ENCODE peak calls at places on chromosomes 13 and 19, in nine cellular contexts. One of them, this sample, is unnamed.

GRCh38 chr19:40567040-40567749 is 9.5 kb upstream of the SHKBP1 start:
- DNase-seq in tibial nerve: no peak
- DNase-seq in colonic mucosa: no peak
- DNase-seq in CD8-positive, alpha-beta T cell: no peak
- DNase-seq in HCT116: no peak
- DNase-seq in Peyer's patch: no peak
- DNase-seq in GM23338: peak; percentile 55
- DNase-seq in thoracic aorta: no peak
- DNase-seq in transverse colon: no peak
- DNase-seq in this sample: no peak

GRCh38 chr19:38142176-38143035 is 81.6 kb downstream of the DPF1 start:
- DNase-seq in tibial nerve: no peak
- DNase-seq in colonic mucosa: peak; percentile 52
- DNase-seq in CD8-positive, alpha-beta T cell: peak; percentile 51
- DNase-seq in HCT116: no peak
- DNase-seq in Peyer's patch: no peak
- DNase-seq in GM23338: peak; percentile 92
- DNase-seq in thoracic aorta: no peak
- DNase-seq in transverse colon: peak; percentile 15
- DNase-seq in this sample: peak; percentile 71

GRCh38 chr13:79662882-79663281 is 181.9 kb downstream of the NDFIP2 start:
- DNase-seq in tibial nerve: no peak
- DNase-seq in colonic mucosa: peak; percentile 21
- DNase-seq in CD8-positive, alpha-beta T cell: no peak
- DNase-seq in HCT116: no peak
- DNase-seq in Peyer's patch: no peak
- DNase-seq in GM23338: peak; percentile 11
- DNase-seq in thoracic aorta: no peak
- DNase-seq in transverse colon: peak; percentile 10
- DNase-seq in this sample: no peak

GRCh38 chr13:53254495-53254894 is 225.9 kb downstream of the OLFM4 start:
- DNase-seq in tibial nerve: no peak
- DNase-seq in colonic mucosa: no peak
- DNase-seq in CD8-positive, alpha-beta T cell: no peak
- DNase-seq in HCT116: no peak
- DNase-seq in Peyer's patch: no peak
- DNase-seq in GM23338: peak; percentile 65
- DNase-seq in thoracic aorta: no peak
- DNase-seq in transverse colon: no peak
- DNase-seq in this sample: peak; percentile 20

GRCh38 chr13:25347156-25347555 is 24.6 kb upstream of the ATP8A2 start:
- DNase-seq in tibial nerve: no peak
- DNase-seq in colonic mucosa: no peak
- DNase-seq in CD8-positive, alpha-beta T cell: no peak
- DNase-seq in HCT116: no peak
- DNase-seq in Peyer's patch: no peak
- DNase-seq in GM23338: peak; percentile 53
- DNase-seq in thoracic aorta: no peak
- DNase-seq in transverse colon: no peak
- DNase-seq in this sample: no peak

GRCh38 chr13:80388506-80388905 is 47.6 kb upstream of the SPRY2 start:
- DNase-seq in tibial nerve: no peak
- DNase-seq in colonic mucosa: no peak
- DNase-seq in CD8-positive, alpha-beta T cell: no peak
- DNase-seq in HCT116: no peak
- DNase-seq in Peyer's patch: no peak
- DNase-seq in GM23338: no peak
- DNase-seq in thoracic aorta: no peak
- DNase-seq in transverse colon: no peak
- DNase-seq in this sample: no peak

GRCh38 chr19:46944918-46945628 is 74.6 kb upstream of the NPAS1 start:
- DNase-seq in tibial nerve: peak; percentile 57
- DNase-seq in colonic mucosa: peak; percentile 53
- DNase-seq in CD8-positive, alpha-beta T cell: no peak
- DNase-seq in HCT116: no peak
- DNase-seq in Peyer's patch: peak; percentile 61
- DNase-seq in GM23338: peak; percentile 78
- DNase-seq in thoracic aorta: peak; percentile 49
- DNase-seq in transverse colon: peak; percentile 46
- DNase-seq in this sample: no peak

GRCh38 chr19:5103061-5103701 is 134.3 kb downstream of the KDM4B start:
- DNase-seq in tibial nerve: peak; percentile 32
- DNase-seq in colonic mucosa: no peak
- DNase-seq in CD8-positive, alpha-beta T cell: no peak
- DNase-seq in HCT116: no peak
- DNase-seq in Peyer's patch: no peak
- DNase-seq in GM23338: no peak
- DNase-seq in thoracic aorta: no peak
- DNase-seq in transverse colon: no peak
- DNase-seq in this sample: no peak

GRCh38 chr19:3338541-3339181 is 27.7 kb upstream of the NFIC start:
- DNase-seq in tibial nerve: no peak
- DNase-seq in colonic mucosa: peak; percentile 84
- DNase-seq in CD8-positive, alpha-beta T cell: peak; percentile 89
- DNase-seq in HCT116: no peak
- DNase-seq in Peyer's patch: peak; percentile 82
- DNase-seq in GM23338: no peak
- DNase-seq in thoracic aorta: no peak
- DNase-seq in transverse colon: peak; percentile 89
- DNase-seq in this sample: no peak

GRCh38 chr19:30172643-30173242 is 199.4 kb upstream of the ZNF536 start:
- DNase-seq in tibial nerve: no peak
- DNase-seq in colonic mucosa: no peak
- DNase-seq in CD8-positive, alpha-beta T cell: no peak
- DNase-seq in HCT116: no peak
- DNase-seq in Peyer's patch: no peak
- DNase-seq in GM23338: no peak
- DNase-seq in thoracic aorta: no peak
- DNase-seq in transverse colon: no peak
- DNase-seq in this sample: no peak

GRCh38 chr19:44748426-44749254 is at the start of gene BCL3:
- DNase-seq in tibial nerve: no peak
- DNase-seq in colonic mucosa: peak; percentile 83
- DNase-seq in CD8-positive, alpha-beta T cell: peak; percentile 79
- DNase-seq in HCT116: no peak
- DNase-seq in Peyer's patch: peak; percentile 91
- DNase-seq in GM23338: peak; percentile 25
- DNase-seq in thoracic aorta: no peak
- DNase-seq in transverse colon: peak; percentile 90
- DNase-seq in this sample: peak; percentile 77

GRCh38 chr19:10356431-10356830 is 17.0 kb upstream of the ICAM3 start:
- DNase-seq in tibial nerve: no peak
- DNase-seq in colonic mucosa: no peak
- DNase-seq in CD8-positive, alpha-beta T cell: no peak
- DNase-seq in HCT116: no peak
- DNase-seq in Peyer's patch: no peak
- DNase-seq in GM23338: no peak
- DNase-seq in thoracic aorta: no peak
- DNase-seq in transverse colon: no peak
- DNase-seq in this sample: no peak

GRCh38 chr13:40377783-40378182 is 288.7 kb downstream of the FOXO1 start:
- DNase-seq in tibial nerve: no peak
- DNase-seq in colonic mucosa: no peak
- DNase-seq in CD8-positive, alpha-beta T cell: no peak
- DNase-seq in HCT116: no peak
- DNase-seq in Peyer's patch: no peak
- DNase-seq in GM23338: no peak
- DNase-seq in thoracic aorta: no peak
- DNase-seq in transverse colon: no peak
- DNase-seq in this sample: no peak

GRCh38 chr19:42113641-42114348 is 18.5 kb downstream of the POU2F2 start:
- DNase-seq in tibial nerve: no peak
- DNase-seq in colonic mucosa: no peak
- DNase-seq in CD8-positive, alpha-beta T cell: no peak
- DNase-seq in HCT116: peak; percentile 64
- DNase-seq in Peyer's patch: no peak
- DNase-seq in GM23338: peak; percentile 65
- DNase-seq in thoracic aorta: no peak
- DNase-seq in transverse colon: no peak
- DNase-seq in this sample: no peak

GRCh38 chr13:79297128-79297527 is 108.9 kb downstream of the RBM26 start:
- DNase-seq in tibial nerve: no peak
- DNase-seq in colonic mucosa: no peak
- DNase-seq in CD8-positive, alpha-beta T cell: no peak
- DNase-seq in HCT116: no peak
- DNase-seq in Peyer's patch: no peak
- DNase-seq in GM23338: no peak
- DNase-seq in thoracic aorta: no peak
- DNase-seq in transverse colon: no peak
- DNase-seq in this sample: no peak

GRCh38 chr13:51873419-51873818 is 11.7 kb downstream of the CCDC70 start:
- DNase-seq in tibial nerve: no peak
- DNase-seq in colonic mucosa: no peak
- DNase-seq in CD8-positive, alpha-beta T cell: no peak
- DNase-seq in HCT116: no peak
- DNase-seq in Peyer's patch: no peak
- DNase-seq in GM23338: no peak
- DNase-seq in thoracic aorta: no peak
- DNase-seq in transverse colon: no peak
- DNase-seq in this sample: no peak

GRCh38 chr13:100666124-100666523 is 8.5 kb downstream of the TMTC4 start:
- DNase-seq in tibial nerve: no peak
- DNase-seq in colonic mucosa: no peak
- DNase-seq in CD8-positive, alpha-beta T cell: peak; percentile 11
- DNase-seq in HCT116: no peak
- DNase-seq in Peyer's patch: no peak
- DNase-seq in GM23338: no peak
- DNase-seq in thoracic aorta: no peak
- DNase-seq in transverse colon: no peak
- DNase-seq in this sample: no peak

GRCh38 chr19:54096642-54097106 is 3.9 kb downstream of the OSCAR start:
- DNase-seq in tibial nerve: no peak
- DNase-seq in colonic mucosa: no peak
- DNase-seq in CD8-positive, alpha-beta T cell: peak; percentile 60
- DNase-seq in HCT116: peak; percentile 19
- DNase-seq in Peyer's patch: peak; percentile 67
- DNase-seq in GM23338: peak; percentile 62
- DNase-seq in thoracic aorta: no peak
- DNase-seq in transverse colon: peak; percentile 42
- DNase-seq in this sample: peak; percentile 57

GRCh38 chr13:33205804-33206221 is 79.7 kb downstream of the STARD13 start:
- DNase-seq in tibial nerve: no peak
- DNase-seq in colonic mucosa: no peak
- DNase-seq in CD8-positive, alpha-beta T cell: no peak
- DNase-seq in HCT116: no peak
- DNase-seq in Peyer's patch: no peak
- DNase-seq in GM23338: peak; percentile 32
- DNase-seq in thoracic aorta: no peak
- DNase-seq in transverse colon: no peak
- DNase-seq in this sample: no peak

DNA sequence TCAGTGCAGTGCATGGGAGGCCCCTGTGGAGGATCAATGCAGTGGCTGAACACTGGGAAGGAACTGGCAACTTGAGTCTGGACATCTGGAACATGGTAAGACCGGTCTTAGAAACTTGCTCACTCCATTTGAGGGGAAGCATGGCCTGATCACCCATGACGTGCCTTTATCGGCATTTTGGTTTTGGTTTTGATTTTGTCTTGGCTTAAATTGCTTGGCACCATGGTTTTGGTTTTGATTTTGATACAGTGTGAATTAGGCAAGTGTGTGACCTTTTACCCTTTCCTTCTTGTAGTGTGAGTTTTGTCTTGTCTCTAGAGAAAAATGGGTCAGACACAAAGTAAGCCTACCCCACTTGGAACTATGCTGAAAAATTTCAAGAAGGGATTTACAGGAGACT is 77.3 kb downstream of the ZNF486 start:
- DNase-seq in tibial nerve: no peak
- DNase-seq in colonic mucosa: no peak
- DNase-seq in CD8-positive, alpha-beta T cell: no peak
- DNase-seq in HCT116: no peak
- DNase-seq in Peyer's patch: no peak
- DNase-seq in GM23338: no peak
- DNase-seq in thoracic aorta: no peak
- DNase-seq in transverse colon: no peak
- DNase-seq in this sample: no peak
- H3K4me3 ChIP-seq in tibial nerve: no peak overlapping the region
- H3K4me3 ChIP-seq in colonic mucosa: no peak overlapping the region
- H3K4me3 ChIP-seq in CD8-positive, alpha-beta T cell: no peak overlapping the region
- H3K4me3 ChIP-seq in HCT116: no peak overlapping the region
- H3K4me3 ChIP-seq in Peyer's patch: no peak overlapping the region
- H3K4me3 ChIP-seq in GM23338: no peak overlapping the region
- H3K4me3 ChIP-seq in thoracic aorta: no peak overlapping the region
- H3K4me3 ChIP-seq in transverse colon: no peak overlapping the region
- H3K4me3 ChIP-seq in this sample: no peak overlapping the region

DNA sequence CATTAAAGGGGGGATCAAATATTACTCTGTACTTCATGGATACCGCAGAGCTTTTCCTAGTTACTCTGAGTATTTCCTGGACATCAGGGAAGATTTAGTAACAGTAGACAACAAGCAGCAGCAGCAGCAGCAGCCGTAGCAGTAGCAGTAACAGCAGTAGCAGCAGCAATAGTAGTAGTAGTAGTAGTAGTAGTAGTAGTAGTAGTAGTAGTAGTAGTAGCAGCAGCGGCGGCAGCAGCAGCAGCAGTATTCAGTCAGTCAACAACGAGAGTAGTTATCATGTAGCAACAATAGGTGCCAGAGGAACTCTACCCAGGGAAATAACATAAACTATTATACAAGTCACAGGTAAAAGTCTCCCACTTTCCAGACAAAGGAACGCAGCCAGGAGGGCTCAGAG is 1.1 kb upstream of the DOCK9 start:
- DNase-seq in tibial nerve: no peak
- DNase-seq in colonic mucosa: no peak
- DNase-seq in CD8-positive, alpha-beta T cell: no peak
- DNase-seq in HCT116: no peak
- DNase-seq in Peyer's patch: no peak
- DNase-seq in GM23338: no peak
- DNase-seq in thoracic aorta: no peak
- DNase-seq in transverse colon: no peak
- DNase-seq in this sample: no peak
- TF ChIP-seq CTCF in tibial nerve: no peak
- TF ChIP-seq CTCF in colonic mucosa: no peak
- TF ChIP-seq CTCF in CD8-positive, alpha-beta T cell: no peak
- TF ChIP-seq CTCF in HCT116: no peak
- TF ChIP-seq CTCF in Peyer's patch: no peak
- TF ChIP-seq CTCF in GM23338: no peak
- TF ChIP-seq CTCF in thoracic aorta: no peak
- TF ChIP-seq CTCF in transverse colon: no peak
- TF ChIP-seq CTCF in this sample: no peak

GRCh38 chr19:1859319-1859718 is 4.1 kb downstream of the KLF16 start:
- DNase-seq in tibial nerve: no peak
- DNase-seq in colonic mucosa: no peak
- DNase-seq in CD8-positive, alpha-beta T cell: no peak
- DNase-seq in HCT116: no peak
- DNase-seq in Peyer's patch: no peak
- DNase-seq in GM23338: no peak
- DNase-seq in thoracic aorta: no peak
- DNase-seq in transverse colon: no peak
- DNase-seq in this sample: no peak
- H3K4me1 ChIP-seq in tibial nerve: peaks cover 67% of the 10 kb centered on the region
- H3K4me1 ChIP-seq in colonic mucosa: peaks cover 61% of the 10 kb centered on the region
- H3K4me1 ChIP-seq in CD8-positive, alpha-beta T cell: peaks cover 77% of the 10 kb centered on the region
- H3K4me1 ChIP-seq in HCT116: peaks cover 66% of the 10 kb centered on the region
- H3K4me1 ChIP-seq in Peyer's patch: peaks cover 42% of the 10 kb centered on the region
- H3K4me1 ChIP-seq in GM23338: peaks cover 63% of the 10 kb centered on the region
- H3K4me1 ChIP-seq in thoracic aorta: peaks cover 45% of the 10 kb centered on the region
- H3K4me1 ChIP-seq in transverse colon: peaks cover 60% of the 10 kb centered on the region
- H3K4me1 ChIP-seq in this sample: peaks cover 39% of the 10 kb centered on the region

DNA sequence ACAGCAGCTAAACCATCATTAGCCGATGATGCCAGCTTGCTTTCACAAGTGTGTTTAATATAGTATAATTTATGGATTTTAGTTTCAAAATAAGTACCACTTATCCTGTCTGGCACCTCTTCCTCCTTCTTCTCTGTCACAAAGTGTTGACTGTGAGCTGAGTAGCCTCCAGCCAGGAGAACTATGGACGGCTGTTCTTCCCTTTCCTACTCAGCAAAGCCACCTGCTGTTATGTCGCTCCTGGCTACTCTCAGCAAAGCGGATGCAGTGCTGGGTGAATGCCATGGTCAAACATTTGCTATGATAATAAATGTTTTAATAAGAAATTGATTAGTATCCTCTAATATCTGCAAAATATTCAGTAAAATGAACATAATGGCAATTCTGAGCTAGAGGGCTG is 238.2 kb downstream of the LIG4 start:
- DNase-seq in tibial nerve: no peak
- DNase-seq in colonic mucosa: no peak
- DNase-seq in CD8-positive, alpha-beta T cell: no peak
- DNase-seq in HCT116: no peak
- DNase-seq in Peyer's patch: no peak
- DNase-seq in GM23338: no peak
- DNase-seq in thoracic aorta: no peak
- DNase-seq in transverse colon: no peak
- DNase-seq in this sample: no peak
- H3K4me3 ChIP-seq in tibial nerve: no peak overlapping the region
- H3K4me3 ChIP-seq in colonic mucosa: no peak overlapping the region
- H3K4me3 ChIP-seq in CD8-positive, alpha-beta T cell: no peak overlapping the region
- H3K4me3 ChIP-seq in HCT116: no peak overlapping the region
- H3K4me3 ChIP-seq in Peyer's patch: no peak overlapping the region
- H3K4me3 ChIP-seq in GM23338: no peak overlapping the region
- H3K4me3 ChIP-seq in thoracic aorta: no peak overlapping the region
- H3K4me3 ChIP-seq in transverse colon: no peak overlapping the region
- H3K4me3 ChIP-seq in this sample: no peak overlapping the region

This sample was measured in Caco-2.